ENCODE peak calls at places on chromosomes 6 and 20, in nine cellular contexts. Y, H, R, D, K, U, I, M and E are unnamed samples.

GRCh38 chr6:107305391-107305790 is 154.0 kb downstream of the PDSS2 start:
- DNase-seq in Y (peak), H (no peak), R (no peak), D (no peak), K (no peak), U (no peak), I (no peak), M (no peak), E (peak)

GRCh38 chr6:44254957-44255808 is 2.1 kb downstream of the SLC35B2 start:
- DNase-seq in Y (no peak), H (no peak), R (no peak), D (no peak), K (no peak), U (no peak), I (no peak), M (no peak), E (peak)

GRCh38 chr6:44606976-44607375 is 219.5 kb downstream of the CDC5L start:
- DNase-seq in Y (no peak), H (no peak), R (no peak), D (no peak), K (no peak), U (no peak), I (no peak), M (no peak), E (no peak)

GRCh38 chr6:93571341-93571740 is 152.0 kb upstream of the EPHA7 start:
- DNase-seq in Y (no peak), H (no peak), R (no peak), D (no peak), K (no peak), U (no peak), I (no peak), M (no peak), E (no peak)

GRCh38 chr6:37523412-37523811 is 23.7 kb upstream of the CCDC167 start:
- DNase-seq in Y (no peak), H (no peak), R (no peak), D (no peak), K (no peak), U (no peak), I (no peak), M (no peak), E (no peak)

GRCh38 chr6:41733349-41733706 is 2.1 kb downstream of the TFEB start:
- DNase-seq in Y (no peak), H (no peak), R (no peak), D (no peak), K (no peak), U (no peak), I (no peak), M (no peak), E (peak)

GRCh38 chr20:48181536-48181935 is 396.3 kb upstream of the SULF2 start:
- DNase-seq in Y (no peak), H (no peak), R (no peak), D (no peak), K (no peak), U (no peak), I (no peak), M (no peak), E (no peak)

GRCh38 chr6:26158581-26159416 is 71.6 kb downstream of the HFE start:
- DNase-seq in Y (peak), H (no peak), R (peak), D (peak), K (peak), U (peak), I (peak), M (peak), E (peak)

GRCh38 chr6:10347561-10348327 is 67.1 kb downstream of the TFAP2A start:
- DNase-seq in Y (peak), H (no peak), R (no peak), D (no peak), K (no peak), U (no peak), I (no peak), M (no peak), E (peak)

GRCh38 chr6:56642366-56643261 is at the start of gene DST:
- DNase-seq in Y (peak), H (no peak), R (peak), D (peak), K (no peak), U (no peak), I (peak), M (no peak), E (peak)

GRCh38 chr6:108736832-108737231 is 111.4 kb upstream of the ARMC2 start:
- DNase-seq in Y (peak), H (no peak), R (peak), D (no peak), K (no peak), U (no peak), I (peak), M (peak), E (peak)

GRCh38 chr6:13407709-13408695 is 79.4 kb downstream of the GFOD1 start:
- DNase-seq in Y (peak), H (no peak), R (peak), D (no peak), K (no peak), U (no peak), I (peak), M (peak), E (peak)

GRCh38 chr20:61809006-61809770 is 256.5 kb downstream of the TAF4 start:
- DNase-seq in Y (no peak), H (no peak), R (no peak), D (no peak), K (no peak), U (no peak), I (no peak), M (no peak), E (no peak)

GRCh38 chr20:6698056-6698455 is 69.4 kb upstream of the BMP2 start:
- DNase-seq in Y (no peak), H (peak), R (no peak), D (no peak), K (no peak), U (no peak), I (no peak), M (no peak), E (peak)

GRCh38 chr6:158758941-158759479 is 60.2 kb downstream of the EZR start:
- DNase-seq in Y (no peak), H (no peak), R (no peak), D (no peak), K (no peak), U (no peak), I (no peak), M (no peak), E (no peak)

GRCh38 chr20:58908941-58909340 is 56.4 kb downstream of the GNAS start:
- DNase-seq in Y (no peak), H (no peak), R (no peak), D (no peak), K (no peak), U (no peak), I (no peak), M (no peak), E (no peak)
- H3K4me3 ChIP-seq in Y (no peak), H (no peak), R (no peak), D (no peak), K (no peak), U (no peak), I (no peak), M (no peak), E (no peak)

GRCh38 chr6:6713660-6714446 is 125.3 kb downstream of the LY86 start:
- DNase-seq in Y (peak), H (no peak), R (peak), D (no peak), K (no peak), U (no peak), I (peak), M (no peak), E (no peak)
- H3K4me3 ChIP-seq in Y (no peak), H (no peak), R (no peak), D (no peak), K (no peak), U (no peak), I (no peak), M (no peak), E (no peak)

GRCh38 chr6:7991536-7991935 is 72.7 kb downstream of the BLOC1S5 start:
- DNase-seq in Y (no peak), H (no peak), R (peak), D (no peak), K (no peak), U (no peak), I (no peak), M (no peak), E (no peak)
- H3K4me3 ChIP-seq in Y (no peak), H (no peak), R (no peak), D (no peak), K (no peak), U (no peak), I (no peak), M (no peak), E (no peak)

GRCh38 chr20:53032021-53033001 is 60.2 kb downstream of the TSHZ2 start:
- DNase-seq in Y (peak), H (no peak), R (peak), D (peak), K (no peak), U (no peak), I (peak), M (no peak), E (peak)
- H3K4me3 ChIP-seq in Y (no peak), H (no peak), R (no peak), D (no peak), K (no peak), U (no peak), I (no peak), M (no peak), E (no peak)

GRCh38 chr20:21125072-21125848 is 622 bp upstream of the KIZ start:
- DNase-seq in Y (peak), H (peak), R (peak), D (peak), K (no peak), U (no peak), I (peak), M (no peak), E (peak)

GRCh38 chr20:21124190-21124589 is 1.7 kb upstream of the KIZ start:
- DNase-seq in Y (no peak), H (no peak), R (no peak), D (no peak), K (no peak), U (no peak), I (no peak), M (no peak), E (no peak)

GRCh38 chr20:21125849-21126840 is at the start of gene KIZ:
- DNase-seq in Y (peak), H (peak), R (peak), D (peak), K (peak), U (peak), I (peak), M (peak), E (peak)

GRCh38 chr20:21129861-21130260 is 4.0 kb downstream of the KIZ start:
- DNase-seq in Y (no peak), H (no peak), R (no peak), D (no peak), K (no peak), U (no peak), I (no peak), M (no peak), E (no peak)

DNA sequence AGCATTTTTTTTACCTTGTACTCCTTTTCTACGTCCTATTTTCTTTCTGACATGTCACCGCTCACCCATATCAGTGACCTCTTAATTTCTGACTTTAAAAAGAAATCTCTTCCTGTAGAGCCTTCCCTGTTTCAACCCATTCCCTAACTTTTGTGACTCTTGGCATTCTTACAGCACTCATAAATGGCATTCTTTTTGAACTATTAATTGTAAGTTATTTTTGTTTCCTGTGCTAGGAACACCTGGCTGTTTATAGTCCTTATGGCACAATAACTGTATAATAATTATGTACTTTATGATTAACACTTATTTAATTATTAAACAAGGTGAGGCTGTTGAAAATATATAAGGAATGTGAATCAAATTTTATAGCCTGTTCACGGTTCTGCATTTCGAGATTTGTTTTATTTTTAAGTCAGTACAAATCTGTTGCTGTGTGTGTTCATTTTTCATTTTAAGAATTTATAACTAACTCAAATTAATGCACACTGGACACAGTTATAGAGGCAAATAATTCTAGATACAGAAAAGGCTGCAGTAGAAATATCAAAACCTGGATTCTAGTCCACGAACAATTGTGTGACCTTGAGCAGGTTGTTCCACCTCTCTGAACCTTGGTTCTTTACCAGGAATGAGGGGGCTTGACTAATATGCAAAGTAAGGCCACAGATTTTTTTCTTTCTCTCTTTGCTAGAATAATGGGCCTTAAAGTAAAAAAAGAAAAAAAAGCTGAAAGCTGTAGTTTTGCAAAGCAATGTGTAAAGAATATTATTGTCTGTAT is 1.5 kb downstream of the KIZ start:
- DNase-seq in Y (no peak), H (no peak), R (no peak), D (no peak), K (no peak), U (no peak), I (no peak), M (no peak), E (no peak)
- H3K4me3 ChIP-seq in Y (peak), H (peak), R (no peak), D (no peak), K (no peak), U (no peak), I (no peak), M (no peak), E (no peak)

DNA sequence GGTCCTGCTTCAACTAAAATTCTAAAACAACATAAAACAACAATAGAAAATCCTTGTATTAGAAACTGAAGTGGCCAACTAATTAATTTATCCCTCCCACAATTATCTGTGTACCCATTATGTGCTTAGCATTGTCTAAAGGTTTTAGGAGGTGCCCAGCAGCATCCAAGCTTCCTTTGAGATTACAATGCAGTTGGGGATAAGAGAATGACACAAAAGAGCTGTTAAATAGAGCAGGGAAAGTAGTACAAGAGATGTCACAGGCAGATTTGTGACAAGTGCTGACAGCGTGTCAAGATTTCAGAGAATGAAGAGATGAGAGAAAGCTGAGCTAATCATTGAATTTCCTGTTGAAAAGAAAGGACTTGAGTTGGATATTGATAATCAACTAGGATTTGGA is 204.8 kb downstream of the OTOR start:
- DNase-seq in Y (no peak), H (peak), R (no peak), D (no peak), K (no peak), U (no peak), I (no peak), M (no peak), E (no peak)
- H3K4me3 ChIP-seq in Y (no peak), H (no peak), R (no peak), D (no peak), K (no peak), U (no peak), I (no peak), M (no peak), E (no peak)